ENCODE peak calls at places on chromosomes 3 and 15, in five cellular contexts. F is T1000, D is astrocyte of the spinal cord, I is GM23338, W is left ventricle myocardium superior. Q is an unnamed sample.

GRCh38 chr3:116691041-116691440 is 18.5 kb upstream of the TUSC7 start:
- DNase-seq in F (no peak), D (no peak), I (no peak), W (no peak), Q (no peak)

GRCh38 chr3:122691195-122691594 is 10.6 kb downstream of the PARP14 start:
- DNase-seq in F (no peak), D (peak), I (no peak), W (no peak), Q (peak)

GRCh38 chr15:31308185-31308639 is 18.4 kb upstream of the KLF13 start:
- DNase-seq in F (no peak), D (no peak), I (peak), W (no peak), Q (no peak)

GRCh38 chr15:53171571-53171970 is 381.4 kb upstream of the ONECUT1 start:
- DNase-seq in F (no peak), D (no peak), I (no peak), W (no peak), Q (no peak)

GRCh38 chr15:98649621-98649995 is 1.3 kb downstream of the IGF1R start:
- DNase-seq in F (no peak), D (no peak), I (no peak), W (peak), Q (peak)

GRCh38 chr15:79474252-79474651 is 42.1 kb downstream of the MINAR1 start:
- DNase-seq in F (no peak), D (peak), I (no peak), W (no peak), Q (no peak)

GRCh38 chr15:41607033-41607432 is 48.0 kb downstream of the TYRO3 start:
- DNase-seq in F (no peak), D (peak), I (no peak), W (no peak), Q (no peak)

GRCh38 chr15:100265641-100266035 is 76.1 kb downstream of the ADAMTS17 start:
- DNase-seq in F (no peak), D (no peak), I (no peak), W (no peak), Q (no peak)

GRCh38 chr3:38992117-38992779 is 59.5 kb downstream of the SCN11A start:
- DNase-seq in F (no peak), D (peak), I (no peak), W (no peak), Q (no peak)

GRCh38 chr15:93965491-93965890 is 265.9 kb upstream of the MCTP2 start:
- DNase-seq in F (no peak), D (no peak), I (no peak), W (no peak), Q (no peak)

GRCh38 chr3:119898478-119899177 is 116.7 kb downstream of the NR1I2 start:
- DNase-seq in F (no peak), D (no peak), I (no peak), W (no peak), Q (no peak)

GRCh38 chr3:184583345-184584000 is 21.9 kb downstream of the EPHB3 start:
- DNase-seq in F (no peak), D (no peak), I (no peak), W (peak), Q (peak)

GRCh38 chr15:59388670-59389069 is 16.0 kb upstream of the MYO1E start:
- DNase-seq in F (no peak), D (peak), I (no peak), W (no peak), Q (no peak)

GRCh38 chr3:112775011-112775742 is 71.5 kb downstream of the CD200R1L start:
- DNase-seq in F (no peak), D (peak), I (no peak), W (no peak), Q (no peak)

GRCh38 chr15:25091421-25092158 is 136.8 kb downstream of the SNRPN start:
- DNase-seq in F (no peak), D (no peak), I (no peak), W (no peak), Q (no peak)

GRCh38 chr15:40918146-40918798 is 10.9 kb upstream of the DLL4 start:
- DNase-seq in F (no peak), D (no peak), I (no peak), W (no peak), Q (no peak)

GRCh38 chr3:54891540-54891897 is 36.3 kb downstream of the LRTM1 start:
- DNase-seq in F (peak), D (peak), I (no peak), W (peak), Q (peak)

GRCh38 chr3:168885028-168885427 is 778.5 kb downstream of the MECOM start:
- DNase-seq in F (no peak), D (peak), I (no peak), W (no peak), Q (no peak)

GRCh38 chr15:34301058-34301457 is 36.5 kb downstream of the SLC12A6 start:
- DNase-seq in F (no peak), D (no peak), I (no peak), W (no peak), Q (no peak)

GRCh38 chr3:81743096-81744025 is 18.1 kb downstream of the GBE1 start:
- DNase-seq in F (peak), D (peak), I (peak), W (no peak), Q (no peak)

GRCh38 chr3:11045536-11045935 is 53.0 kb downstream of the SLC6A1 start:
- DNase-seq in F (no peak), D (no peak), I (peak), W (no peak), Q (no peak)

GRCh38 chr3:134771962-134772361 is 23.1 kb upstream of the EPHB1 start:
- DNase-seq in F (no peak), D (no peak), I (no peak), W (no peak), Q (no peak)

GRCh38 chr3:39281533-39281932 is 1.7 kb upstream of the CX3CR1 start:
- DNase-seq in F (no peak), D (no peak), I (no peak), W (no peak), Q (no peak)

GRCh38 chr15:62447742-62448141 is 282.7 kb upstream of the C2CD4B start:
- DNase-seq in F (no peak), D (no peak), I (no peak), W (peak), Q (no peak)

GRCh38 chr15:31200735-31201151 is 99.2 kb upstream of the TRPM1 start:
- DNase-seq in F (no peak), D (peak), I (peak), W (peak), Q (peak)

GRCh38 chr3:37694236-37694635 is 167.4 kb upstream of the CTDSPL start:
- DNase-seq in F (no peak), D (no peak), I (peak), W (no peak), Q (no peak)

GRCh38 chr3:129651316-129652202 is 45.1 kb upstream of the PLXND1 start:
- DNase-seq in F (peak), D (peak), I (peak), W (no peak), Q (peak)

GRCh38 chr15:60479711-60480110 is 769 bp upstream of the ICE2 start:
- DNase-seq in F (no peak), D (peak), I (no peak), W (no peak), Q (no peak)

GRCh38 chr3:185215873-185216586 is 37.8 kb downstream of the EHHADH start:
- DNase-seq in F (no peak), D (peak), I (peak), W (no peak), Q (no peak)

GRCh38 chr3:104951426-104951825 is 415.3 kb upstream of the ALCAM start:
- DNase-seq in F (no peak), D (peak), I (no peak), W (no peak), Q (no peak)

GRCh38 chr3:71172176-71172575 is 411.4 kb downstream of the FOXP1 start:
- DNase-seq in F (no peak), D (no peak), I (no peak), W (no peak), Q (no peak)

GRCh38 chr3:39208463-39209055 is 16.2 kb upstream of the XIRP1 start:
- DNase-seq in F (no peak), D (peak), I (peak), W (peak), Q (peak)

GRCh38 chr3:184889312-184889904 is 77.4 kb downstream of the VPS8 start:
- DNase-seq in F (no peak), D (no peak), I (peak), W (no peak), Q (no peak)

GRCh38 chr3:141386611-141387110 is 18.4 kb downstream of the ZBTB38 start:
- DNase-seq in F (no peak), D (no peak), I (no peak), W (no peak), Q (no peak)

GRCh38 chr3:41290736-41291135 is 91.4 kb downstream of the CTNNB1 start:
- DNase-seq in F (no peak), D (no peak), I (no peak), W (no peak), Q (no peak)

GRCh38 chr15:46892621-46893160 is 824.6 kb upstream of the SEMA6D start:
- DNase-seq in F (peak), D (no peak), I (no peak), W (no peak), Q (no peak)

GRCh38 chr3:117927831-117928230 is 1106.8 kb downstream of the IGSF11 start:
- DNase-seq in F (no peak), D (no peak), I (no peak), W (no peak), Q (no peak)

GRCh38 chr15:36161781-36162212 is 417.6 kb upstream of the CDIN1 start:
- DNase-seq in F (no peak), D (peak), I (peak), W (peak), Q (no peak)